ENCODE peak calls at places on chromosomes 5 and 9, in eight cellular contexts. E is keratinocyte, F is spleen, P is omental fat pad, Y is MCF 10A, C is nephron progenitor cell, H is PC-9, W is breast epithelium. Z is an unnamed sample.

GRCh38 chr5:108238936-108239887 is 142.7 kb downstream of the FBXL17 start:
- DNase-seq in E (peak), F (no peak), P (no peak), Y (peak), C (no peak), H (no peak), W (no peak), Z (no peak)

GRCh38 chr9:85987236-85987635 is 46.3 kb downstream of the NAA35 start:
- DNase-seq in E (no peak), F (no peak), P (no peak), Y (no peak), C (no peak), H (no peak), W (no peak), Z (no peak)

GRCh38 chr5:33299621-33300208 is 141.1 kb upstream of the TARS1 start:
- DNase-seq in E (no peak), F (no peak), P (no peak), Y (peak), C (no peak), H (no peak), W (no peak), Z (no peak)

GRCh38 chr9:21789541-21790037 is 12.8 kb upstream of the MTAP start:
- DNase-seq in E (peak), F (no peak), P (no peak), Y (no peak), C (peak), H (peak), W (no peak), Z (no peak)

GRCh38 chr5:149490599-149491187 is 60.5 kb downstream of the CSNK1A1 start:
- DNase-seq in E (no peak), F (no peak), P (no peak), Y (no peak), C (no peak), H (no peak), W (no peak), Z (no peak)

GRCh38 chr5:41641621-41642020 is 131.2 kb upstream of the PLCXD3 start:
- DNase-seq in E (no peak), F (no peak), P (no peak), Y (peak), C (no peak), H (no peak), W (no peak), Z (no peak)

GRCh38 chr9:30075451-30076199 is 2308.8 kb upstream of the ACO1 start:
- DNase-seq in E (peak), F (no peak), P (no peak), Y (peak), C (no peak), H (peak), W (no peak), Z (no peak)

GRCh38 chr5:159571501-159572244 is 241.4 kb upstream of the IL12B start:
- DNase-seq in E (no peak), F (no peak), P (no peak), Y (peak), C (no peak), H (peak), W (no peak), Z (no peak)

GRCh38 chr9:5630038-5630507 is 1.2 kb downstream of the RIC1 start:
- DNase-seq in E (no peak), F (no peak), P (no peak), Y (peak), C (no peak), H (no peak), W (no peak), Z (no peak)

GRCh38 chr9:131181091-131181681 is 55.8 kb downstream of the NUP214 start:
- DNase-seq in E (no peak), F (no peak), P (no peak), Y (peak), C (no peak), H (no peak), W (no peak), Z (no peak)
- TF ChIP-seq CTCF in E (no peak), F (no peak), P (no peak), Y (peak), C (peak), H (peak), W (no peak), Z (peak)

GRCh38 chr5:141681295-141681694 is 735 bp downstream of the ARAP3 start:
- DNase-seq in E (no peak), F (no peak), P (no peak), Y (no peak), C (no peak), H (no peak), W (no peak), Z (no peak)

GRCh38 chr5:141680178-141680577 is 1.9 kb downstream of the ARAP3 start:
- DNase-seq in E (no peak), F (peak), P (no peak), Y (no peak), C (no peak), H (no peak), W (no peak), Z (no peak)

GRCh38 chr5:141674747-141675146 is 7.3 kb downstream of the ARAP3 start:
- DNase-seq in E (no peak), F (no peak), P (no peak), Y (no peak), C (no peak), H (no peak), W (no peak), Z (no peak)

GRCh38 chr5:141680751-141681201 is 1.3 kb downstream of the ARAP3 start:
- DNase-seq in E (no peak), F (no peak), P (no peak), Y (peak), C (peak), H (no peak), W (no peak), Z (no peak)

DNA sequence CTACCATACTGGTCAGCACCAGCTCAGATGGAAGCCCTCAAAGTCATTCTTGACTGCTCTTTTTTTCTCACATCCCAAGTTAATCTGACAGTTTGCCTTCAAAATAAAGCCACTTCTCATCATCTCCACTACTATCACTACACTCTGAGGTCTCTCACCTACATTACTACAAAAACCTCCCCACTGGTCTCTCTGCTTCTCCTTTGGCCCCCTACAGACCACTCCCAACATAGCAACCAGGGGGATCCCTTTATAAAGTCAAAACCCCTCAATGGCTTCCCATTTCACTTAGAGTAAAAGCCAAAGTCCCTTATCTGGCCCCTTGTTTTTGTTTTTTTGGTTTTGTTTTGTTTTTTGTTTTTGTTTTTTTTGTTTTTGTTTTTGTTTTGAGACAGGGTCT is 4.6 kb downstream of the ARAP3 start:
- DNase-seq in E (no peak), F (no peak), P (no peak), Y (no peak), C (peak), H (no peak), W (no peak), Z (no peak)
- TF ChIP-seq CTCF in E (no peak), F (no peak), P (no peak), Y (peak), C (peak), H (no peak), W (no peak), Z (no peak)

DNA sequence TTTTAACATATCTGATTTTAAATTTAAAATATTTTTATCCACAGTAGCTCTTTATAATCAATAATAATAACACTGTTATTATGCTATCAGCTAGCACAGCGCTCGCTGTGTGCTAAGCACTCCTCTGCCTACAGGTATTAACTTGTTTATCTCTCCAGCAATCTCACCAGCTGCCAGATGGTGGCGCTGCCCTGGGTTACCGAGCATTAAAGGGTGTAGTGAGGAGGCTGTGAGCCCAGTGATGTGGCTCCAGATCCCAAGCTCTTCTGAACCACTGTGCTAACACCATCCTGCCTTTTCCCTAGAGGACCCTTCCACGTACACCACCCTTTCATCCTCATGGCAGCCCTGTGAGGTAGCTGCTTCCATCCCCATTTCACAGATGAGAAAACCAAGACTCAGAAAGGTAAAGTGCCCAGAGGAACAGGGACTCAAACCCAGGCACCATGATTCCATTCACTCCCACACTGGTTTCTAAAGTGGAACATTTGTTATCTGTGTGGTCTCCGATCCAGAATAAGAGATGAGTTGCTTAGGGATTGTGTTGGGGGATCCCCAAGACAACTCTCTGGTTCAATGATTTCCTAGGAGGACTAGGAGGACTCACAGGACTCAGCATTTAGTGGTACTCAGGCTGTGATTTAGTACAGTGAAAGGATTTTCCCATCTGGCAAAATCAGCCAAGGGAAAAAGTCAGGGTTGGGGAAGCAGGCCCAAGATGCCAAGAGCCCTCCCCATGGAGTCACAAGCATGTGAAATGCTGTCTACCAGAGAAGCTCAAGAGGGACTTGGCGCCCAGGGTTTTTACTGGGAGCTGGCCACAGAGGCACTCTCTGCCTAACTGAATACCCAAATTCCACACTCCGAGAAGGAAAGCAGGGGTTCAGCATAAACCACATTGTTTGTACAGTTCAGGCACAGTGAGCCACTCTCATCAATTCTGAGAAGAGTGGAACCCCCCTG is 7.0 kb downstream of the IGFBPL1 start:
- DNase-seq in E (no peak), F (no peak), P (no peak), Y (peak), C (peak), H (no peak), W (no peak), Z (no peak)
- TF ChIP-seq CTCF in E (peak), F (no peak), P (no peak), Y (peak), C (peak), H (peak), W (no peak), Z (peak)

DNA sequence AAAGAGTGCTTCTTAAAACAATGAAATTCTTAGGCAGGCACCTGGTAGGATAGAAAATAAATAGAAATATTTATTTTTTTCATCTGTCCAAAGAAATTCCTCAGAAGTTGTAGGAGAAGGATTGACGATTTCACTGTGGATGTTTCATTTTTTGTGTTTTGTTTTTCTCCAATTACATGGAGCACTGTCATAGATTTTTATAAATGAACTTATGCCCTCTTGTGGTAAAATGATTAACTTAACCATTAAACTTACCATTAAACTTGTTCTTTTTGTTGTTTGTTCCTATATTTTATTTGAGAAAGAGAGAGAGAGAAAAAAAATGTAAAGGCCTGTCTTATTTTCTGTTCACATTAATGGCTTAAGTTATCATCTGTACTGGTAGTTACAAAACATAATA is 339.2 kb downstream of the PRR16 start:
- DNase-seq in E (no peak), F (no peak), P (no peak), Y (peak), C (no peak), H (no peak), W (no peak), Z (no peak)
- TF ChIP-seq CTCF in E (no peak), F (no peak), P (no peak), Y (peak), C (peak), H (peak), W (no peak), Z (no peak)